ENCODE peak calls at places on chromosomes 3 and 15, in seven cellular contexts. U, W, N, S, H, L and X are unnamed samples.

GRCh38 chr3:128001576-128001975 is 50.7 kb upstream of the SEC61A1 start:
- DNase-seq in U (no peak), W (no peak), N (no peak), S (no peak), H (no peak), L (no peak), X (no peak)

GRCh38 chr15:35874260-35874905 is 328.4 kb upstream of the DPH6 start:
- DNase-seq in U (peak; percentile 91), W (no peak), N (no peak), S (peak; percentile 92), H (peak; percentile 93), L (peak; percentile 29), X (no peak)

GRCh38 chr3:53196575-53197407 is 35.8 kb downstream of the PRKCD start:
- DNase-seq in U (peak; percentile 69), W (no peak), N (peak; percentile 66), S (peak; percentile 33), H (peak; percentile 62), L (no peak), X (peak; percentile 79)

GRCh38 chr15:68376447-68377060 is 55.4 kb downstream of the ITGA11 start:
- DNase-seq in U (no peak), W (peak; percentile 18), N (no peak), S (no peak), H (no peak), L (no peak), X (no peak)

GRCh38 chr15:67779160-67780111 is 45.9 kb upstream of the SKOR1 start:
- DNase-seq in U (no peak), W (no peak), N (no peak), S (no peak), H (no peak), L (no peak), X (peak; percentile 53)

GRCh38 chr3:145125307-145125706 is 1035.7 kb downstream of the PLOD2 start:
- DNase-seq in U (no peak), W (no peak), N (no peak), S (peak; percentile 23), H (no peak), L (no peak), X (no peak)

GRCh38 chr3:217436-217835 is 20.9 kb downstream of the CHL1 start:
- DNase-seq in U (no peak), W (no peak), N (no peak), S (no peak), H (no peak), L (no peak), X (no peak)

GRCh38 chr3:139427283-139428060 is 38.0 kb upstream of the COPB2 start:
- DNase-seq in U (peak; percentile 87), W (no peak), N (peak; percentile 66), S (peak; percentile 80), H (peak; percentile 71), L (peak; percentile 35), X (no peak)

GRCh38 chr15:75631935-75632334 is 6.4 kb upstream of the SNUPN start:
- DNase-seq in U (no peak), W (no peak), N (no peak), S (no peak), H (no peak), L (no peak), X (no peak)

GRCh38 chr15:40097968-40098476 is 10.7 kb downstream of the BMF start:
- DNase-seq in U (no peak), W (no peak), N (no peak), S (no peak), H (no peak), L (no peak), X (no peak)

GRCh38 chr3:4763604-4764247 is 215.5 kb upstream of the BHLHE40 start:
- DNase-seq in U (no peak), W (no peak), N (no peak), S (no peak), H (no peak), L (no peak), X (no peak)

GRCh38 chr15:33089878-33090757 is 104.4 kb downstream of the FMN1 start:
- DNase-seq in U (peak; percentile 67), W (no peak), N (no peak), S (peak; percentile 74), H (peak; percentile 94), L (peak; percentile 72), X (no peak)

GRCh38 chr15:81548350-81549116 is 174.5 kb upstream of the TMC3 start:
- DNase-seq in U (no peak), W (no peak), N (no peak), S (peak; percentile 40), H (peak; percentile 49), L (no peak), X (no peak)

DNA sequence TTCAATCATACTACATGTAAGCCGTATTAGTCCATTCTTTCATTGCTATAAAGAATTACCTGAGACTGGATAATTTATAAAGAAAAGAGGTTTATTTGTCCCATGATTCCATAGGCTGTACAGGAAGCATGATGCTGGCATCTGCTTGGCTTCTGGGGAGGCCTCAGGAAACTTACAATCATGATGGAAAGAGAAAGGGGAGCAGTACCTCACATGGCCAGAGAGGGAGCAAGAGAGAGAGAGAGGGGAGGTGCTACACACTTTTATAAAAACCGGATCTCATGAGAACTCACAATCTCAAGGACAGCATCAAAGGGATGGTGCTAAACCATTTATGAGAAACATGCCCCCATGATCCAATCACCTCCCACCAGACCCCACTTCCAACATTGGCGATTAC is 14.3 kb upstream of the CLASP2 start:
- DNase-seq in U (no peak), W (no peak), N (no peak), S (peak; percentile 28), H (no peak), L (no peak), X (no peak)
- TF ChIP-seq CTCF in U (peak; percentile 31), W (no peak), N (no peak), S (peak; percentile 45), H (no peak), L (peak; percentile 8), X (peak; percentile 35)

GRCh38 chr3:45212095-45212468 is 14.0 kb downstream of the TMEM158 start:
- DNase-seq in U (no peak), W (peak; percentile 49), N (no peak), S (no peak), H (no peak), L (no peak), X (no peak)

GRCh38 chr3:45207471-45207870 is 18.6 kb downstream of the TMEM158 start:
- DNase-seq in U (no peak), W (peak; percentile 26), N (no peak), S (no peak), H (no peak), L (no peak), X (no peak)

GRCh38 chr3:45211466-45212094 is 14.5 kb downstream of the TMEM158 start:
- DNase-seq in U (peak; percentile 11), W (peak; percentile 48), N (no peak), S (no peak), H (no peak), L (no peak), X (no peak)

GRCh38 chr3:45208587-45208986 is 17.5 kb downstream of the TMEM158 start:
- DNase-seq in U (no peak), W (no peak), N (no peak), S (no peak), H (no peak), L (no peak), X (no peak)

GRCh38 chr3:45210308-45211038 is 15.6 kb downstream of the TMEM158 start:
- DNase-seq in U (peak; percentile 87), W (peak; percentile 87), N (peak; percentile 69), S (peak; percentile 92), H (peak; percentile 80), L (peak; percentile 68), X (peak; percentile 83)
- TF ChIP-seq CTCF in U (peak; percentile 94), W (peak; percentile 57), N (peak; percentile 53), S (peak; percentile 92), H (peak; percentile 87), L (peak; percentile 97), X (peak; percentile 86)

GRCh38 chr3:131193671-131194291 is 167.1 kb downstream of the NEK11 start:
- DNase-seq in U (peak; percentile 8), W (no peak), N (no peak), S (no peak), H (no peak), L (no peak), X (no peak)
- TF ChIP-seq CTCF in U (peak; percentile 25), W (no peak), N (no peak), S (peak; percentile 44), H (no peak), L (no peak), X (no peak)

DNA sequence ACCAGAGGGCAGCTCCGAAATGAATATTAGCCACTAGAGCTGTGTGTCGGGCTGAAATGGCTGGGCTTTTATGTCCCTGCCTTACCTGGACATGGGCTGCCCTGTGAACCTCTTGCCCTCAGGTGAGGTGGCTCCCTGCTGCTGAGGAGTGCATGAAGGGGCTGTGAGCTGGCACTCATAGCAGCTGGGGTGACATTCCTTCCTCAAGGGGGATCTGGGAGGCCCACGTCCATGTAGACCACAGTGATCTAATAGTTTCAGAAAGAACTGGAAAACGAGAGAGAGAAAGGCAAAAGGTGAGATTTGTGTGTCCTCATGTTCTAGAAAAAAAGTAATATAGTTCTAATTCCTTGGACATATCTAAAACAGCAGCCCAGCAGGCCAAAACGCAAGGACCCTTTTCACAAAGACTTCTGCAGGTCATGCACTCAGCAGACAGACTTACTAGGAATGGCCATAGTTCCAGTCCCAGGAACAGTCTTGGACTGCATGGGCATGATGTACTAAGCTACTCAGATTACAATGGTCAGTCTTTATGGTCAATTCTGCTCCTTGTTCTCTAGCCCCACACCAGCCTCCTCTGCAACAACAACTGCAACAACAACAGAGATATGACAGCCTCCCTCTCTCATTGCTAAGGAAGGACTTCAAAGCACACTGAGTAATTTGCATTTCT is 10.8 kb upstream of the SLC24A5 start:
- DNase-seq in U (no peak), W (no peak), N (no peak), S (no peak), H (no peak), L (no peak), X (no peak)
- TF ChIP-seq CTCF in U (no peak), W (no peak), N (no peak), S (no peak), H (no peak), L (no peak), X (no peak)